ENCODE peak calls at places on chromosome 10, in five cellular contexts. O is tibial artery, Q is fibroblast of lung, S is PC-3, B is cardiac muscle cell. A is an unnamed sample.

GRCh38 chr10:129870926-129871660 is 93.0 kb downstream of the EBF3 start:
- DNase-seq in S (no peak), O (no peak), Q (no peak), B (peak; percentile 22), A (no peak)

GRCh38 chr10:121036431-121036830 is 185.3 kb downstream of the WDR11 start:
- DNase-seq in S (no peak), Q (peak; percentile 2), B (no peak), O (no peak), A (no peak)

GRCh38 chr10:35626971-35627507 is 15.1 kb downstream of the FZD8 start:
- DNase-seq in Q (peak; percentile 49), O (no peak), S (peak; percentile 86), B (peak; percentile 36), A (no peak)

GRCh38 chr10:50392966-50393718 is 141.8 kb upstream of the ASAH2 start:
- DNase-seq in Q (peak; percentile 61), S (peak; percentile 94), B (peak; percentile 62), O (no peak), A (no peak)

GRCh38 chr10:124657806-124658205 is 86.4 kb downstream of the FAM53B start:
- DNase-seq in Q (peak; percentile 85), B (peak; percentile 43), S (no peak), O (no peak), A (no peak)

GRCh38 chr10:86520871-86521619 is 547 bp downstream of the WAPL start:
- DNase-seq in S (peak; percentile 44), B (peak; percentile 55), O (peak; percentile 67), Q (peak; percentile 65), A (peak; percentile 63)

GRCh38 chr10:77673086-77673485 is 35.5 kb upstream of the KCNMA1 start:
- DNase-seq in O (no peak), Q (peak; percentile 21), S (peak; percentile 81), B (no peak), A (peak; percentile 50)

GRCh38 chr10:51716981-51717380 is 17.6 kb upstream of the CSTF2T start:
- DNase-seq in S (no peak), Q (peak; percentile 45), B (no peak), O (no peak), A (no peak)

GRCh38 chr10:123643315-123643714 is 22.8 kb upstream of the GPR26 start:
- DNase-seq in S (no peak), Q (no peak), B (no peak), O (no peak), A (no peak)

GRCh38 chr10:43259248-43259980 is 7.5 kb downstream of the RASGEF1A start:
- DNase-seq in Q (no peak), S (no peak), B (no peak), O (no peak), A (peak; percentile 13)

GRCh38 chr10:86962136-86962980 is 4.0 kb downstream of the SNCG start:
- DNase-seq in B (no peak), S (no peak), Q (no peak), O (no peak), A (no peak)

GRCh38 chr10:25831138-25831537 is 102.9 kb upstream of the MYO3A start:
- DNase-seq in S (no peak), O (no peak), Q (no peak), B (no peak), A (no peak)

GRCh38 chr10:97580421-97581367 is 3.5 kb upstream of the HOGA1 start:
- DNase-seq in O (no peak), B (no peak), Q (no peak), S (no peak), A (no peak)

GRCh38 chr10:128551475-128551874 is 425.3 kb upstream of the MKI67 start:
- DNase-seq in S (no peak), O (no peak), Q (no peak), B (no peak), A (no peak)

GRCh38 chr10:129373718-129374117 is 93.3 kb upstream of the MGMT start:
- DNase-seq in O (no peak), B (no peak), Q (no peak), S (no peak), A (no peak)

GRCh38 chr10:63713191-63714144 is 192.3 kb downstream of the REEP3 start:
- DNase-seq in Q (peak; percentile 76), S (peak; percentile 38), B (peak; percentile 97), O (peak; percentile 51), A (peak; percentile 74)

GRCh38 chr10:71277914-71278665 is 41.0 kb upstream of the SLC29A3 start:
- DNase-seq in O (no peak), B (no peak), Q (no peak), S (no peak), A (no peak)

GRCh38 chr10:101793526-101793925 is 10.3 kb upstream of the NPM3 start:
- DNase-seq in S (no peak), B (no peak), O (no peak), Q (no peak), A (no peak)

GRCh38 chr10:101803511-101803910 is 14.7 kb downstream of the OGA start:
- DNase-seq in B (no peak), O (no peak), S (no peak), Q (no peak), A (no peak)

DNA sequence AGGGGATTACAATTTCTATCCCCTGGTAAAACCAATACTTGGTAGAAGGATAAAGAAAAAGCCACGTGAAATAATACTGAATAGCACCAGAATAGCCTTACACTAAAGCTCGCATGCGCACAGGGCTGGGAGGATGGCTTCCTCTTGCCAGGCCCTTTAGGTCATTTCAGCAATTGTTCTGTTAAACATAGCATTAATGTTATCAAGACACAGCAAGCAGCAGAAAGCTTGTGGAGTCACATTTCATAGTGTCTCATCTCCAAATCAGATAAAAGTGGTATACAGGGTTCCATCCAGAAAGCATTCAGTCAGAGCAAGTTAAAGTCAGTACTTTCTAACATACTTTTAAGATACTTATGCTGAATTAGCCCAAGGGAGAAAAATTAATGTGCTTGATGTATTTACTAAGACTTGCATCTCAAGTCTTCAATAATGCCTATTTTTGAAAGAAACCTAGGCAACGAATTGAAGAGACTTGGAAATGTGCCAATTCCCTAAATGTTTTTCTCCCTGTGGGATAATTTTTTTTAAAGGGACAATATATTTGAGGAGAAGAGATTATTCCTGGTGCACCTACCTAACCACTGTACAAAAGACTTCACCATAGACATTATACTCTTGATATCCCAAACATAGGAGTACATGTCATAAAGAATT is 14.3 kb upstream of the NPM3 start:
- DNase-seq in Q (no peak), S (no peak), B (no peak), O (no peak), A (no peak)
- TF ChIP-seq CTCF in Q (no peak), S (no peak), B (no peak), O (no peak), A (no peak)

GRCh38 chr10:104337527-104337984 is 709 bp downstream of the ITPRIP start:
- DNase-seq in S (peak; percentile 22), Q (peak; percentile 39), O (no peak), B (peak; percentile 51), A (no peak)

GRCh38 chr10:104337985-104338735 is at the start of gene ITPRIP:
- DNase-seq in O (peak; percentile 88), S (peak; percentile 67), B (peak; percentile 91), Q (peak; percentile 90), A (peak; percentile 75)

GRCh38 chr10:104340692-104341091 is 2.4 kb upstream of the ITPRIP start:
- DNase-seq in S (no peak), O (no peak), B (no peak), Q (no peak), A (no peak)

GRCh38 chr10:104340099-104340594 is 1.9 kb upstream of the ITPRIP start:
- DNase-seq in O (no peak), B (no peak), Q (no peak), S (no peak), A (no peak)

DNA sequence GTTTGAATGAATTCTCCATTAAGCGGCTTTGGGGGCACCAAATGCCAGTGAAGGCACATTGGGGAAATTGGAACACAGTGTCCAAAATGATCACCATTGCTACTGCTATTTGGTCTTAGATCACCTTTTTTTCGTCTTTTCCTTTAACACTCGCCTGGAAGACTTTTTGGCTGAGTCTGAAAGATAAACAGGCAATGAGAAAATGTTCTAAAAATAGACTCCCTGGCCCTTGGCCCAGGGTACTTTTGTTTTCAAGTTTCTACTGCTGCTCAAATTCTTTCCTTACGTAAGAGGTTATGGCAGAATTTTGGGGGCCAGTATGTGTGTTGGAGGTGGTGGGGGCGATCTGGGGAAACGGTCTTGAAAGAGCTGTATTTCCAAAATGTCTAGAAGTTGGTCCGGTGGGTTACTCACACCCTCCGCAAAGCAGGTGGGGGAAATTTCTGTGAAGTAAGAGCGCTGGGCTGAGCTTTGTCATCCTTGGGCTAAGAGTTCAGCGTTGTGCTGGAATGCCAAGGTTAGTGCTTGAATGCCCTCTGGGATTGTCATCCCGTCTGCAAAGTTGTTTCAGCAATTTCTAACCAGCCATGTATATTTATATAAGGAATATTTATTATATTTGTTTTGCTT is 1.3 kb upstream of the ITPRIP start:
- DNase-seq in O (no peak), Q (peak; percentile 82), B (peak; percentile 83), S (peak; percentile 66), A (peak; percentile 70)
- H3K4me1 ChIP-seq in O (peaks cover 32% of the 10 kb centered on the region), Q (peaks cover 20% of the 10 kb centered on the region), B (peaks cover 34% of the 10 kb centered on the region), S (peaks cover 33% of the 10 kb centered on the region), A (peaks cover 24% of the 10 kb centered on the region)

DNA sequence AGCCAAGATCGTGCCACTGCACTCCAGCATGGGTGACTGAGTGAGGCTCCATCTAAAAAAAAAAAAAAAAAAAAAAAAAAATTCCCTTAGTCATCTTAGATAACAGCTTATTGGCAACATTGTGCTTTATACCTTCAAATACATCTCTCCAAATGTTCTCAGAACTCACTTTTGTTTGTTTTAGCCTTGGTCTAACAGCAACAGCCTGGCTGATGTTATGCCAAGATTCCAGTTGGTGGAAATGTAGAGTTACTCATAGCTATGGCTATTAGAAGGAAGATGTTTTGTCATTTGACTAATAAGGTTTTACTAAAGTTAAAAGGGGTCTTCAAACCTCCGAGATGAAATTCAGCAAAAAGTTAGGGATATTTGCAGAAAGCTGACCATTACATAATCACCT is 481.4 kb downstream of the NEBL start:
- DNase-seq in B (no peak), Q (peak; percentile 34), S (no peak), O (no peak), A (no peak)
- H3K9me3 ChIP-seq in B (no peaks in the 10 kb centered on the region), Q (no peaks in the 10 kb centered on the region), S (no peaks in the 10 kb centered on the region), O (peaks cover 5% of the 10 kb centered on the region), A (no peaks in the 10 kb centered on the region)

GRCh38 chr10:131928248-131929095 is 27.7 kb downstream of the PPP2R2D start:
- DNase-seq in S (no peak), B (peak; percentile 12), O (no peak), Q (peak; percentile 51), A (no peak)

GRCh38 chr10:131926743-131927595 is 26.2 kb downstream of the PPP2R2D start:
- DNase-seq in S (no peak), Q (no peak), B (no peak), O (no peak), A (no peak)

GRCh38 chr10:131930150-131930549 is 29.3 kb downstream of the PPP2R2D start:
- DNase-seq in B (no peak), Q (no peak), S (no peak), O (no peak), A (no peak)

GRCh38 chr10:131930586-131931330 is 29.9 kb downstream of the PPP2R2D start:
- DNase-seq in B (no peak), O (no peak), Q (no peak), S (no peak), A (no peak)

DNA sequence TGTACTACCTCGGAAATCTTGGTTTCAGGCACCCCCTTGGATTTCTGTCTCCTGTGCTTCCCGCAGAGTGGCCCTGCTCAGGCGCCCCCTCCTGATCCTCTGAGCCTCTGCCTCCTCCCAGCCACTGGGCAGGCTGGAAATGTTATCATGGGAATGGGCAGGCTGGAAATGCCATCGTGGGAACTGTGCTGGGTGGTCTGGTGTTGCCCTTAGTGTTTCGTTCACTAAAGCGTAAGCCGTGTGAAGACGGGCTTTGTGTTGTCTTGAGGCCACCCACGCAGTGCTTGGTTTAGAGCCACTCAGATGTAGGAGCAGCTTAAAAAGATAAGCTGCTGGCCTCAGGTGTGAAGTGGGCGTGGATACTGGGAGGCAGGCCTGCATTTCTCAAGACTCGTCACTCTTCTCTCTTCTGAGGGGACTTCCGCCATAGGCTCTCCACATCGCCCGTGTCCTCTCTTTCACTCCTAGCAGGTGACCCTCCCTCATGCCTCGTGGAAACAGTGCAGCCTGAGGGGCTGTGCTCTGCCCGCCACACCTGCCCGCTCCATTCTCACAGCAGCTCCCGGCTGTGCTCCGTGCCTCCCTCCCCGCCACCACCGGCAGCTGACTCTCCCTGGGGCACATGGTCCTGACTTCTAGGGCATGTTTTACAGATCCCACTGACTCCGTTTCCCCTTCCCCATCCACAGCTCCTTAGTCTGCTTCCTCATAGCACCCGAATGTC is 28.5 kb downstream of the PPP2R2D start:
- DNase-seq in B (no peak), Q (no peak), O (no peak), S (no peak), A (peak; percentile 50)
- TF ChIP-seq CTCF in B (no peak), Q (no peak), O (no peak), S (no peak), A (no peak)